ENCODE peak calls at places on chromosomes 1 and 21, in four cellular contexts. F is prostate gland, X is OCI-LY7, J is D721Med. U is an unnamed sample.

GRCh38 chr1:93828437-93828756 is 50.6 kb downstream of the DNTTIP2 start:
- DNase-seq in J (no peak), F (no peak), X (no peak), U (no peak)

GRCh38 chr1:18644469-18645171 is 14.0 kb downstream of the PAX7 start:
- DNase-seq in J (no peak), F (no peak), X (no peak), U (no peak)

GRCh38 chr1:11701551-11701961 is 10.0 kb downstream of the DRAXIN start:
- DNase-seq in X (no peak), J (no peak), F (peak), U (no peak)

GRCh38 chr1:209012443-209013196 is 570.9 kb upstream of the CAMK1G start:
- DNase-seq in X (no peak), F (no peak), J (no peak), U (no peak)

GRCh38 chr1:164709541-164710287 is 150.7 kb downstream of the PBX1 start:
- DNase-seq in X (no peak), J (no peak), F (no peak), U (no peak)

GRCh38 chr1:177392336-177392735 is 221.6 kb downstream of the BRINP2 start:
- DNase-seq in J (no peak), X (no peak), F (no peak), U (no peak)

GRCh38 chr1:10730985-10731384 is 65.5 kb downstream of the CASZ1 start:
- DNase-seq in J (no peak), X (no peak), F (no peak), U (no peak)

GRCh38 chr1:23779826-23780371 is 1.7 kb downstream of the PITHD1 start:
- DNase-seq in J (no peak), X (no peak), F (no peak), U (no peak)

GRCh38 chr1:44924835-44925464 is 61.4 kb downstream of the EIF2B3 start:
- DNase-seq in J (no peak), F (no peak), X (peak), U (no peak)

GRCh38 chr1:177907000-177907399 is 62.9 kb downstream of the SEC16B start:
- DNase-seq in X (no peak), J (no peak), F (no peak), U (no peak)

GRCh38 chr1:160494620-160495019 is 28.4 kb downstream of the SLAMF6 start:
- DNase-seq in X (peak), F (no peak), J (no peak), U (no peak)

GRCh38 chr1:171116676-171117075 is 26.0 kb downstream of the FMO3 start:
- DNase-seq in F (no peak), J (no peak), X (no peak), U (no peak)

GRCh38 chr1:158019177-158019868 is 25.9 kb downstream of the KIRREL1 start:
- DNase-seq in X (no peak), J (no peak), F (peak), U (no peak)

GRCh38 chr1:46043491-46044017 is 88.9 kb downstream of the PIK3R3 start:
- DNase-seq in J (no peak), F (no peak), X (peak), U (peak)

GRCh38 chr21:15679630-15680029 is 50.2 kb upstream of the USP25 start:
- DNase-seq in J (no peak), X (no peak), F (no peak), U (no peak)

GRCh38 chr1:23524716-23525401 is 6.2 kb downstream of the E2F2 start:
- DNase-seq in F (no peak), J (peak), X (peak), U (no peak)

GRCh38 chr1:233897325-233898162 is 6.9 kb upstream of the SLC35F3 start:
- DNase-seq in J (no peak), F (no peak), X (no peak), U (peak)

GRCh38 chr21:45269861-45270260 is 17.8 kb downstream of the POFUT2 start:
- DNase-seq in X (no peak), F (no peak), J (no peak), U (no peak)

GRCh38 chr21:31403596-31404333 is 59.7 kb upstream of the TIAM1 start:
- DNase-seq in X (no peak), J (no peak), F (no peak), U (no peak)

GRCh38 chr1:231041705-231042261 is 1.7 kb upstream of the FAM89A start:
- DNase-seq in X (no peak), F (no peak), J (no peak), U (no peak)

GRCh38 chr1:196063952-196064351 is 544.3 kb downstream of the KCNT2 start:
- DNase-seq in X (no peak), F (no peak), J (no peak), U (no peak)

GRCh38 chr1:32904797-32905196 is 3.6 kb upstream of the TMEM54 start:
- DNase-seq in F (no peak), J (no peak), X (no peak), U (no peak)

GRCh38 chr1:32902535-32902920 is 1.3 kb upstream of the TMEM54 start:
- DNase-seq in J (no peak), X (no peak), F (no peak), U (no peak)

GRCh38 chr1:32906652-32907051 is 5.5 kb upstream of the TMEM54 start:
- DNase-seq in J (no peak), X (no peak), F (no peak), U (no peak)

GRCh38 chr1:32901823-32902534 is 790 bp upstream of the TMEM54 start:
- DNase-seq in J (no peak), X (no peak), F (no peak), U (no peak)

DNA sequence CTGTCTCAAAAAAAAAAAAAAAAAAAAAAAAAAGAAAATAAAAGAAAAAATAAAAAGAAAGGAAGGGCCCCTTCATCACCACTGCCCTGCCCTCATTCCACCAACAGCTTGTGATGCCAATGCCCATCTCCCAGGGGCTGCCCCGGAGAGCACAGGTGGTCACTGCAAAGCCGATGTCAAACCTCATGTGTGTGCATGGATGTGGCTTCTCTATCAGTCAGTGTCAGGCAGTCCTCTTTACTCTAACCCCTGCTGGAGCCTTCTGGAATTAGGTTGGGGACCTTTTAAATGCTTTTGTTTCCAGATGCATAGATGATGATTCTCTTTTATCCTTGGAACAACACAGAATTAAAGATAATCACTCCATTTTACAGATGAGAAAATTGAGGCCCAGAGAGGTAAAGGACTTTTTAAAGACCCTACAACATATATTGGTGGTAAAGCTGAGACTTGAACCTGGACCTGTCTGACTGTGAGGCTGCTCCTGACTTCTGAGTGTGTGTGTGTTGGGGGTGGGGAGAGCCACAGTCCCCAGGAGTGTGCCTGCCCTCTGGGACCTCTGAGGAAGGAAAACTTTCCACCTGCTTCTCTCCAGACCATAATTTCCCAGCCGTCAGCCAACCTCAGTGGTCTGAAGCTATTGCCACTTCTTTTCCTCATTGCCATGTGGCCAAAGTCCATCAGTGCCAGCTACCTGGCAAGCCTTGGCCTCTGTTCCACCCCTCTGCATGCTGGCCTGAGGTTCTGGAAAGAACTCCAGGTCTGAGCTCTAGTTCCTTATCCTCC is 3.0 kb upstream of the TMEM54 start:
- DNase-seq in J (no peak), F (no peak), X (no peak), U (peak)
- TF ChIP-seq CTCF in J (no peak), F (no peak), X (no peak), U (no peak)

DNA sequence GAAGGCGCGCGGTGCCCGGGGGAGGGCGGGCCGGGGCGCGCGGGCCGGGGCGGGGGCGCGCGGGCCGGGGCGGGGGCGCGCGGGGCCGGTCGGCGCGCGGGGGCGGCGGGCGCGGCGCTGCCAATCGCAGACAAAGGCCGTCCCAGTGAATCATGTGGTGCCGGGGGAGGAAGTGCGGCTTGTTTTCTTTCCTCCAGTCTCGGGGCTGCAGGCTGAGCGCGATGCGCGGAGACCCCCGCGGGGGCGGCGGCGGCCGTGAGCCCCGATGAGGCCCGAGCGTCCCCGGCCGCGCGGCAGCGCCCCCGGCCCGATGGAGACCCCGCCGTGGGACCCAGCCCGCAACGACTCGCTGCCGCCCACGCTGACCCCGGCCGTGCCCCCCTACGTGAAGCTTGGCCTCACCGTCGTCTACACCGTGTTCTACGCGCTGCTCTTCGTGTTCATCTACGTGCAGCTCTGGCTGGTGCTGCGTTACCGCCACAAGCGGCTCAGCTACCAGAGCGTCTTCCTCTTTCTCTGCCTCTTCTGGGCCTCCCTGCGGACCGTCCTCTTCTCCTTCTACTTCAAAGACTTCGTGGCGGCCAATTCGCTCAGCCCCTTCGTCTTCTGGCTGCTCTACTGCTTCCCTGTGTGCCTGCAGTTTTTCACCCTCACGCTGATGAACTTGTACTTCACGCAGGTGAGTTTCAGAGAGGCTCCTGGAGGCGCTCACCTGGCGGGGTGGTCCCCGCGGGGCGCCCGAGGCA is at the start of gene GPR137B:
- DNase-seq in F (peak), J (no peak), X (peak), U (peak)
- TF ChIP-seq CTCF in F (no peak), J (no peak), X (no peak), U (no peak)

DNA sequence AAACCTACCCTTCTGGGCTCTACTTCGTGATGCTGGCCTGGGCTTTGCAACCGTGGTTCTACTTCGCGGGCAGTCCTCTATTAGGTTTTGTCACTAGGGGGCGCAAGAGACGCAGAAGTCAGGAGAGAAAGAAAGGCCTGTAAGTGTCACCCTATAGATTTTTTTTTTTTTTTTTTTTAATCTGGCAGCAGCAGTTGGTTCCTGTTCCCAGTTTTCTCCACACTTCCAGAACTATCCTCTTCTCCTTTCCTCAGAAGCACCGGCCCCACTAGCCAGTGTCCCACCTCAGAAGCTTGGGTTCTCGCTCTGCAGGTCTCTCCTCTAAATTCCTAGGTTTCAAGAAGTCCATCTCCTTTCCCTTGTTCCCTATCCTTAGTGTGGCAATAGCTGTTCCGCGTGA is 9.1 kb upstream of the LCE2D start:
- DNase-seq in X (peak), J (no peak), F (no peak), U (peak)
- TF ChIP-seq CTCF in X (peak), J (peak), F (no peak), U (peak)

DNA sequence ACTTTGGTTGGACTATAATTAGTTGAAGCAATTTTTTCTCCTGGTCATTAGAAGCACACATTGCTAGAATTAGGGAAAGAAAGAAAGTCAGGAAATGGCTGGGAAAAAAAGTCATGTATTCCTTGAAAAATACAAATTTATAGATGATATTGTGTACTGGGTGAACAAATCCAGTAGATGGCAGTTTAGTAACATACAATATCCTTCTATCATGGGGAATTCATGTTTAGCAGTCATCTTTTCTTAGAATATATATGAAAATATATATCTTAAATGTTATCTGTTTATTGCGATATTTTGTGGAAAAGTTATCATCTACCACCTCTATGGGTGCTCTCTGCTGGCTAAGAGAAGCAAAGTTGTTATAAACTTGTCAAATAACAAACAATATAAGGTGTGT is 13.1 kb upstream of the ZRANB2 start:
- DNase-seq in F (no peak), X (no peak), J (no peak), U (no peak)
- TF ChIP-seq CTCF in F (peak), X (peak), J (peak), U (peak)

U was measured in GM10248.